ENCODE peak calls at places on chromosome 7, in four cellular contexts. U, N, E and Z are unnamed samples. For H3K36me3, the result is how much of the 10 kb centered on the place peaks cover.

GRCh38 chr7:67654622-67655021 is 658.0 kb downstream of the TYW1 start:
- DNase-seq in N (no peak), U (no peak), E (no peak), Z (no peak)

GRCh38 chr7:81462672-81463071 is 307.2 kb downstream of the HGF start:
- DNase-seq in U (peak), N (no peak), E (no peak), Z (no peak)

GRCh38 chr7:150450491-150450992 is at the start of gene GIMAP8:
- DNase-seq in U (no peak), E (no peak), N (peak), Z (no peak)

GRCh38 chr7:51316262-51316665 is 345 bp downstream of the COBL start:
- DNase-seq in E (no peak), N (no peak), U (no peak), Z (peak)

GRCh38 chr7:44377134-44377463 is 51.7 kb upstream of the CAMK2B start:
- DNase-seq in U (no peak), N (no peak), E (no peak), Z (no peak)

GRCh38 chr7:149489391-149490024 is 8.1 kb downstream of the ZNF746 start:
- DNase-seq in N (peak), E (no peak), U (no peak), Z (no peak)

GRCh38 chr7:112207106-112207592 is 654 bp downstream of the ZNF277 start:
- DNase-seq in U (no peak), N (no peak), E (no peak), Z (peak)

GRCh38 chr7:64951250-64951848 is 39.5 kb downstream of the ZNF117 start:
- DNase-seq in U (peak), N (no peak), E (peak), Z (peak)

DNA sequence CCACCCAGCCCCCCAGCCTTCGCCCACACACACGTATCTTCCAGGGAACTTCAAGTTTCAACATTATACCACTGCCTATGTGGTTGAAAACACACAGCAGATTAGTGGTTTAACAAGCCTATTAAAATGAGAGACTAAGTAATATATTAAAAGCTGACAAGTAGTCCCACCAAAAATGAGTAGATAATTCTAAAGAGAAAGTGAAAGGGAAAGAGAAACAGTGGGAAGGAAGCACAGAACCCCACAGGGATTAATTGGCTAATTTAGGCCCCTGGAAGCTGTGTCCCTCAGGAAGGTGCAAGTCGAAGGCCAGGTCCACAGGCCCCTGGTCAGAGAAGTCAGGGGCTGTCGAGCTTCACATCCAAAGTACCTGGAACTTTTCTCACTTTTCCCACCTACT is 210.5 kb upstream of the YAE1 start:
- DNase-seq in U (no peak), N (no peak), E (no peak), Z (peak)
- H2AFZ ChIP-seq in U (no peak), N (peak), E (no peak), Z (peak)

DNA sequence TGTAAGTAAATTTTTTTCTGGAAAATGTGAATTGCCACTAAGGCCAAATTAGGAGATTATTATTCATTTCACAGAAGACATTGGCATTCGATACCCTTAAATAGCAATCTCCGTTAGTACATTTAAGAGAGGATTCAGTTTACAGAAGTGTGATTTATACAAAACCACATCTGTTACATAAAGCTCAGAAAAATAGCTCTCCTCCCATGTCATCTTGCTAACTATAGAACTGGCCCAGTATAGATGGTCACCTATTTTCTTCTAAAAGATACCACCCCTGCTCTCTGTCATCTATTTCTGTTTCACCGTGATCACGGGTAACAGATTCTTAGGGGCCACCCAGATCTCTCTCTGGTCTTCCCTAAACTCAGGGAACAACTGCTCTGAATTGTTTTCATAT is 119.1 kb downstream of the HIP1 start:
- DNase-seq in N (no peak), U (no peak), E (no peak), Z (no peak)
- H3K9ac ChIP-seq in N (no peak), U (no peak), E (no peak), Z (no peak)

DNA sequence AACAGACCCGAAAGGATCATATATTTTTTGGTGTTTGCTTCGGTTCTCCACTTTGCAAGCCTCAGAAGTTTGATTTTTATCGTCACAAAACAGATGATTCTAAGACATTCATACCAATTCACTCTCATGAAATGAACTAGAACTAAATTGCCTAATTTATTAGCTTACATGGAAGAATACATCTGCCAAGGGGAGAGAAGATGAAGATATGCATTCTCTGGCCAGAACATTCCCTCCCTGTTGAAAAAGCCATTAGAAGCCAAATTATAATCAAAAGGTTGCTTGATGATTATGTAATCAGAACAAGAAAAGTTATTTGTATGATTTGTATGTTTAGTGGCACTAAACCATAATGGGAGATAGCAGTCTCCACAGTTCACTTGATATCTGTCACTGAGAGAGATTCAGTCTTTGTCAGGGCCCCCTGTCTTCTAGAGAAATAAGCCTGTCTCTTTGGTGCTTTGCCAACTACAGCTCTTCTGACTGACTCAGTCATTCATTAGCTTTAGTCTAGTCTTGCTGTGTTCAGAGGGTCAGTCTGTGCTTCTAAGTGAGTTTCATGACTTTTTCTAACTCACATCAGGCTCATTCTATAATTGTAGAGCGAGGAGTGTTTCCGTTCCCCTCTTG is 95.3 kb upstream of the GNAI1 start:
- DNase-seq in E (no peak), U (no peak), N (no peak), Z (no peak)
- H3K36me3 ChIP-seq in E (under half), U (under half), N (under half), Z (under half)

DNA sequence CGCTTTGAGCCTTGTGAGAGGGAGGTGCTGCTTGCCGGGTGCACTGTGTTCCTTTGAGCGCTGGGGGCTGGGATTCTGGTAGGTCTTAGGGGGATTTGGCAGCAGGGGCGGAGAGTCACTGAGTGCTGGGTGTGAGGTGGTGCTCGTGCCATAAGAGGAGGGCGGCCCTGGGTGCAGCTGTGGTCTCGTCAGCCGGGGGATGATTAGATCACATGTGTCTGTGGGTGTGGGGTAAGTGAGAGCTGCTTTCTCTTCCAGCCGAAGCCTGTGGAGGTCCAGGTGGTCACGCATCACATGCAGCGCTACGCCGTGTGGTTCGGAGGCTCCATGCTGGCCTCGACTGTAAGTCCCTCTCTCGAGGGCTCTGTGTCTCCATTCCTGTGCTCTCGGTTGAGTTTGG is 93.7 kb downstream of the ACTR3B start:
- DNase-seq in E (no peak), U (no peak), N (no peak), Z (no peak)
- H2AFZ ChIP-seq in E (no peak), U (no peak), N (no peak), Z (no peak)

GRCh38 chr7:135733603-135734342 is 5.8 kb upstream of the SLC13A4 start:
- DNase-seq in E (no peak), N (no peak), U (no peak), Z (no peak)
- H3K9ac ChIP-seq in E (no peak), N (no peak), U (no peak), Z (no peak)

DNA sequence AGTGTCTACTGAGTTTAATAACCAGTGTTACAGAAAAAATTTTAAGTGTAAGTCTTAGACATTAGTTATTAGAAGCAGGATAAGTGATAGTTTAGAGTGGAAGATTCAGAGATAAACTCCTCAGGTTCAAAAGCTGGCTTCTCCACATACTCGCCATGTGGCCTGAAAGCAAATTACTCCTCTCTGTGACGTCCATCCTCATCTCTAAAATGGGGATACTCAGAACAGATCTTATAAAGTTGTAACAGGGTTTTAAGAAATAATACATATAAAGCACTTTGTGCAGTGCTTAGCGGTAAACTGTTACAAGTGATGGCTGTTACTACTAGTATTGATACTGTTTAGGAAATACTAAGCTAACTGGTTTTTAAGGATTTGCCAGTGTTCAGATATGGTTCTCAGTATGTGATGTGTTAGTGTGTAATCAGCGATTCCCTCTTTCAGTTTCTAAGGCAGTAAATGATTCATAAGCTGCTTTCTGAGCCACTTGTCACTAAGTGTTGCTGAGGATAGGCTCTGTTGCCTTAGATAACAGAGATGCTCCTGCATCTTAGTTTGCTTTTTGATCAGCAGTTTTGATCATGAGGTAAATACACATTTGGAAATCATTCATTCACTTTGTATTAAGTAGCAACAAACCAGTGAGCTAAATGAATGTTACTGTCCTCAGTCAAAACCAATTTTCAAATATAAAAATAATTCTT is 58.7 kb downstream of the CYP51A1 start:
- DNase-seq in E (no peak), U (no peak), N (no peak), Z (peak)
- H3K36me3 ChIP-seq in E (under half), U (under half), N (under half), Z (under half)

GRCh38 chr7:84792232-84792882 is 394.5 kb downstream of the SEMA3D start:
- DNase-seq in U (peak), E (no peak), N (no peak), Z (no peak)

GRCh38 chr7:84786073-84786472 is 400.8 kb downstream of the SEMA3D start:
- DNase-seq in N (no peak), E (no peak), U (no peak), Z (no peak)

GRCh38 chr7:84790873-84791272 is 396.0 kb downstream of the SEMA3D start:
- DNase-seq in N (no peak), E (no peak), U (peak), Z (no peak)
- H2AFZ ChIP-seq in N (no peak), E (no peak), U (no peak), Z (no peak)

GRCh38 chr7:97390052-97390451 is 272.6 kb downstream of the SDHAF3 start:
- DNase-seq in N (no peak), U (no peak), E (no peak), Z (no peak)
- H3K9ac ChIP-seq in N (no peak), U (no peak), E (no peak), Z (no peak)